ENCODE peak calls at places on chromosomes 16 and 17, in nine cellular contexts. E is NCI-H69, M is nucleus accumbens, I is lower leg skin, X is NCI-H187 treated with DMSO at 0.1 percent for 48 hours, L is hypothalamus, S is heart left ventricle, D is pancreas, H is heart right ventricle. F is an unnamed sample.
A peak's percentile ranks its signal among the peaks of the same experiment; 100 is the strongest.

GRCh38 chr17:72123496-72123963 is 2.7 kb downstream of the SOX9 start:
- DNase-seq in E (no peak), M (peak; percentile 32), I (no peak), X (no peak), L (no peak), S (no peak), D (peak; percentile 31), H (no peak), F (no peak)

GRCh38 chr17:2158011-2158410 is 103.1 kb downstream of the HIC1 start:
- DNase-seq in E (no peak), M (no peak), I (peak; percentile 78), X (no peak), L (no peak), S (no peak), D (no peak), H (no peak), F (no peak)

GRCh38 chr16:13231365-13231764 is 330.0 kb downstream of the SHISA9 start:
- DNase-seq in E (no peak), M (no peak), I (no peak), X (no peak), L (no peak), S (no peak), D (no peak), H (no peak), F (no peak)

GRCh38 chr17:47879028-47879585 is 16.9 kb upstream of the SP2 start:
- DNase-seq in E (peak; percentile 24), M (no peak), I (no peak), X (no peak), L (no peak), S (no peak), D (no peak), H (no peak), F (no peak)

GRCh38 chr16:89101303-89102034 is 7.8 kb downstream of the ACSF3 start:
- DNase-seq in E (no peak), M (no peak), I (no peak), X (no peak), L (no peak), S (no peak), D (no peak), H (no peak), F (no peak)

GRCh38 chr16:29820730-29821662 is 734 bp downstream of the MVP start:
- DNase-seq in E (peak; percentile 54), M (no peak), I (no peak), X (no peak), L (no peak), S (peak; percentile 56), D (peak; percentile 73), H (peak; percentile 23), F (no peak)

GRCh38 chr16:10972108-10972955 is 28.0 kb downstream of the CLEC16A start:
- DNase-seq in E (no peak), M (no peak), I (no peak), X (no peak), L (no peak), S (no peak), D (no peak), H (no peak), F (no peak)

GRCh38 chr17:55246583-55246982 is 18.2 kb upstream of the HLF start:
- DNase-seq in E (no peak), M (no peak), I (no peak), X (no peak), L (no peak), S (no peak), D (no peak), H (no peak), F (no peak)

GRCh38 chr16:3578610-3579551 is 1.7 kb upstream of the NLRC3 start:
- DNase-seq in E (no peak), M (no peak), I (no peak), X (no peak), L (no peak), S (no peak), D (no peak), H (no peak), F (peak; percentile 40)

GRCh38 chr16:67183-67791 is 5.1 kb downstream of the RHBDF1 start:
- DNase-seq in E (peak; percentile 78), M (peak; percentile 36), I (no peak), X (no peak), L (no peak), S (peak; percentile 55), D (no peak), H (no peak), F (no peak)

GRCh38 chr16:49748322-49748721 is 107.6 kb downstream of the ZNF423 start:
- DNase-seq in E (peak; percentile 90), M (no peak), I (no peak), X (no peak), L (no peak), S (peak; percentile 39), D (no peak), H (peak; percentile 32), F (no peak)

GRCh38 chr17:62134397-62134796 is 69.3 kb upstream of the MED13 start:
- DNase-seq in E (no peak), M (no peak), I (no peak), X (no peak), L (no peak), S (no peak), D (no peak), H (no peak), F (no peak)

GRCh38 chr16:3364774-3365427 is 9.2 kb downstream of the OR2C1 start:
- DNase-seq in E (peak; percentile 97), M (peak; percentile 84), I (peak; percentile 84), X (peak; percentile 29), L (peak; percentile 71), S (peak; percentile 96), D (peak; percentile 84), H (peak; percentile 88), F (peak; percentile 72)

GRCh38 chr16:4260360-4260759 is 12.5 kb downstream of the TFAP4 start:
- DNase-seq in E (peak; percentile 94), M (no peak), I (no peak), X (peak; percentile 75), L (no peak), S (no peak), D (peak; percentile 93), H (no peak), F (no peak)

GRCh38 chr17:75571197-75571884 is 16.3 kb upstream of the MYO15B start:
- DNase-seq in E (no peak), M (no peak), I (no peak), X (no peak), L (no peak), S (peak; percentile 65), D (no peak), H (peak; percentile 48), F (no peak)

GRCh38 chr16:20102021-20102420 is 28.3 kb upstream of the GPR139 start:
- DNase-seq in E (no peak), M (no peak), I (no peak), X (no peak), L (no peak), S (no peak), D (no peak), H (no peak), F (no peak)

GRCh38 chr16:69772560-69773254 is 10.6 kb downstream of the WWP2 start:
- DNase-seq in E (peak; percentile 22), M (no peak), I (no peak), X (no peak), L (no peak), S (no peak), D (no peak), H (no peak), F (no peak)

GRCh38 chr16:851871-852270 is 51.3 kb upstream of the GNG13 start:
- DNase-seq in E (no peak), M (no peak), I (no peak), X (no peak), L (no peak), S (peak; percentile 18), D (no peak), H (no peak), F (no peak)

GRCh38 chr17:27343972-27344607 is 50.2 kb downstream of the WSB1 start:
- DNase-seq in E (no peak), M (no peak), I (no peak), X (no peak), L (no peak), S (no peak), D (no peak), H (no peak), F (no peak)